ENCODE peak calls at places on chromosomes 3 and 15, in six cellular contexts. One of them, this sample, is unnamed. For H3K4me1, the result is how much of the 10 kb centered on the place peaks cover.

GRCh38 chr15:62464705-62465104 is 299.6 kb upstream of the C2CD4B start:
- DNase-seq in lower lobe of right lung: no peak
- DNase-seq in CD8-positive, alpha-beta T cell: no peak
- DNase-seq in A549: no peak
- DNase-seq in IMR-90: peak
- DNase-seq in cardiac muscle cell: peak
- DNase-seq in this sample: peak

GRCh38 chr3:48716508-48716981 is 476 bp downstream of the IP6K2 start:
- DNase-seq in cardiac muscle cell: no peak
- DNase-seq in lower lobe of right lung: no peak
- DNase-seq in CD8-positive, alpha-beta T cell: peak
- DNase-seq in A549: no peak
- DNase-seq in IMR-90: no peak
- DNase-seq in this sample: no peak

GRCh38 chr3:159945930-159946329 is 42.7 kb upstream of the IL12A start:
- DNase-seq in CD8-positive, alpha-beta T cell: no peak
- DNase-seq in lower lobe of right lung: no peak
- DNase-seq in IMR-90: no peak
- DNase-seq in A549: no peak
- DNase-seq in cardiac muscle cell: no peak
- DNase-seq in this sample: no peak

GRCh38 chr3:117263735-117264134 is 554.2 kb downstream of the TUSC7 start:
- DNase-seq in cardiac muscle cell: no peak
- DNase-seq in CD8-positive, alpha-beta T cell: no peak
- DNase-seq in A549: no peak
- DNase-seq in IMR-90: peak
- DNase-seq in lower lobe of right lung: no peak
- DNase-seq in this sample: no peak

GRCh38 chr15:45660231-45660979 is 25.6 kb downstream of the SQOR start:
- DNase-seq in CD8-positive, alpha-beta T cell: no peak
- DNase-seq in cardiac muscle cell: no peak
- DNase-seq in IMR-90: peak
- DNase-seq in lower lobe of right lung: no peak
- DNase-seq in A549: no peak
- DNase-seq in this sample: no peak

GRCh38 chr3:196067439-196067838 is 14.5 kb downstream of the TFRC start:
- DNase-seq in lower lobe of right lung: no peak
- DNase-seq in CD8-positive, alpha-beta T cell: no peak
- DNase-seq in IMR-90: no peak
- DNase-seq in cardiac muscle cell: no peak
- DNase-seq in A549: no peak
- DNase-seq in this sample: no peak

GRCh38 chr3:59608356-59608755 is 558.5 kb upstream of the CFAP20DC start:
- DNase-seq in lower lobe of right lung: no peak
- DNase-seq in cardiac muscle cell: no peak
- DNase-seq in IMR-90: no peak
- DNase-seq in CD8-positive, alpha-beta T cell: no peak
- DNase-seq in A549: no peak
- DNase-seq in this sample: no peak

GRCh38 chr3:152320201-152320617 is 51.5 kb downstream of the MBNL1 start:
- DNase-seq in lower lobe of right lung: no peak
- DNase-seq in CD8-positive, alpha-beta T cell: no peak
- DNase-seq in IMR-90: peak
- DNase-seq in A549: no peak
- DNase-seq in cardiac muscle cell: peak
- DNase-seq in this sample: no peak

GRCh38 chr3:99808163-99808794 is 9.4 kb upstream of the CMSS1 start:
- DNase-seq in CD8-positive, alpha-beta T cell: peak
- DNase-seq in A549: peak
- DNase-seq in cardiac muscle cell: peak
- DNase-seq in IMR-90: peak
- DNase-seq in lower lobe of right lung: no peak
- DNase-seq in this sample: peak

GRCh38 chr3:43632269-43632733 is 10.5 kb upstream of the ANO10 start:
- DNase-seq in A549: peak
- DNase-seq in CD8-positive, alpha-beta T cell: no peak
- DNase-seq in cardiac muscle cell: peak
- DNase-seq in IMR-90: peak
- DNase-seq in lower lobe of right lung: no peak
- DNase-seq in this sample: peak

DNA sequence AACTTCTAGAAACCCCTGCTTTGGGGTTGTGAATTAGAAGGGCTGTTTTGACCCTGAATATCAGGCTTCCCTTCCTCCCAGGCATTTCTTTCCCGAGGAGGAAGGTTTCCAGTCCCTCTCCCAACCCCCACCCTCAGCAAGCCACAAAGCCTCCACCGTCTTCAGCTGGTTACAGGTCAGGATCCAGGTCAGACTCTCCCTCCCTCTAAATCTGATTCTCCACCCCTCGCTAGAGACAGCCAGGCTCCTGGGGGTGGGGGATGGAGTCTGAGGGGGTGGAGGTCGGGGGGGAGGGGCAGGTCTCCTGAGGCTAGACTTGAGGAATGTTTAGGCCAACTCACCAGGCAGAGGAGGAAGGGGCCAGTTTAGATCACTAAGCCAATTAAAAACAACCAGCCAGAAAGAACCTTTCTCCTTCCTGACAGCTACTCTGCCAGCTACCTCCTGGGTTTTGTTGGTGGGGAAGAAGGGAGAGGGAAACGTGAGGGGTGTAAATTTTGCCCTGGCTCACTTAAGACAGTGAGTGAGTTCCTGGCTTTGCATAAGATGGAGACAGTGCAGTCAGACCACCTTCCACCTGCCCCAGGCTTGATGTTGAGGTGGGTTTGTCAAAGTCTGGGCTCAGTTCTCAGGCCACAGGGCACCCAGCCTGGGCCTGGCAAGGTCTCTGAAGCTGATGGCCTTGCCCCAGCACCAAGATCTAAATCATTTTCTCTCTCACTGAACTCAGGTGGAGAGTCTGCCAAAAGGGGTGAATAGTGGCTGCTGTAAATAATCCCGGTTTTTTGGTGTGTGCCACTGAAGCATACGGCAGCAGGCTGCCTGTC is 19.5 kb downstream of the BMF start:
- DNase-seq in cardiac muscle cell: peak
- DNase-seq in A549: no peak
- DNase-seq in CD8-positive, alpha-beta T cell: no peak
- DNase-seq in lower lobe of right lung: no peak
- DNase-seq in IMR-90: peak
- DNase-seq in this sample: no peak
- H3K4me1 ChIP-seq in cardiac muscle cell: half or more
- H3K4me1 ChIP-seq in A549: under half
- H3K4me1 ChIP-seq in CD8-positive, alpha-beta T cell: under half
- H3K4me1 ChIP-seq in lower lobe of right lung: under half
- H3K4me1 ChIP-seq in IMR-90: half or more
- H3K4me1 ChIP-seq in this sample: half or more

DNA sequence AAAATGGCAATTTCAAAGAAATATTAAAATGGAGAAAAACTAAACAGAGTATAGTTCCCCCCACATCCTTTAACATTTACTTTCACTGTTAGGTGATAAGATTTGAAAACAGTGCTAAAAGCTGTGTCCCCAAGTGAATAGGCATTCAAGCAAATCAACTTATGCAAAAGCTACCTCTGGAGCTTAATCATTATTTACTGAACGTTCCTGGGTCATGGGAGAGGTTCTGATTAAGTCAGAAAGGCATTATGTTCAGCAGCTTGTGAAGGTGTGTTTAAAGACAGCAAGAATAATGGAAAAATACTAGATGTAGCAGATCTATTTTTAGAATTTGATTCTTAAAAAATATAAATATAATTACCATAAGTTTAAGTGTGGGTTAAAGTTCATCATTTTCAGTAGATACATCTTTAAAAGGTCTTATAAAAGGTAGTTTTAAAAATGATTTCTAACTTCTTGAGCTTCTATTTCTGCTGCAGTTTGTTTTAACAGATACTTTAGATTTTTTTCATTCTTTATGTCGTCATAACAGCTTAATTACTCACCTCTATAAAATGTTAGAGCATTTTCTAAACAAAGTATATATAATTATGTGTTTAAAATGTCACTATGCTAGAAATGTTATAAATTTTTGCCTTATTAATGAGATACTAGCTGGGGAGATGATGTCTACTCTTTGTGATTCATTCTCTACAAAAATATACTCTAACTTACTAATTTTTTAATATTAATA is 127.9 kb downstream of the MITF start:
- DNase-seq in lower lobe of right lung: no peak
- DNase-seq in cardiac muscle cell: no peak
- DNase-seq in A549: peak
- DNase-seq in IMR-90: peak
- DNase-seq in CD8-positive, alpha-beta T cell: no peak
- DNase-seq in this sample: no peak
- H3K4me3 ChIP-seq in lower lobe of right lung: peak
- H3K4me3 ChIP-seq in cardiac muscle cell: peak
- H3K4me3 ChIP-seq in A549: peak
- H3K4me3 ChIP-seq in IMR-90: peak
- H3K4me3 ChIP-seq in CD8-positive, alpha-beta T cell: no peak
- H3K4me3 ChIP-seq in this sample: peak

GRCh38 chr3:189834462-189834861 is 203.3 kb downstream of the TP63 start:
- DNase-seq in CD8-positive, alpha-beta T cell: no peak
- DNase-seq in IMR-90: no peak
- DNase-seq in cardiac muscle cell: no peak
- DNase-seq in lower lobe of right lung: no peak
- DNase-seq in A549: no peak
- DNase-seq in this sample: no peak

GRCh38 chr3:189833996-189834395 is 202.8 kb downstream of the TP63 start:
- DNase-seq in CD8-positive, alpha-beta T cell: no peak
- DNase-seq in lower lobe of right lung: no peak
- DNase-seq in cardiac muscle cell: no peak
- DNase-seq in IMR-90: no peak
- DNase-seq in A549: no peak
- DNase-seq in this sample: no peak

GRCh38 chr3:189830401-189830800 is 199.2 kb downstream of the TP63 start:
- DNase-seq in A549: no peak
- DNase-seq in CD8-positive, alpha-beta T cell: no peak
- DNase-seq in lower lobe of right lung: no peak
- DNase-seq in cardiac muscle cell: no peak
- DNase-seq in IMR-90: no peak
- DNase-seq in this sample: no peak

GRCh38 chr3:189836795-189837194 is 205.6 kb downstream of the TP63 start:
- DNase-seq in lower lobe of right lung: no peak
- DNase-seq in CD8-positive, alpha-beta T cell: no peak
- DNase-seq in A549: no peak
- DNase-seq in cardiac muscle cell: no peak
- DNase-seq in IMR-90: no peak
- DNase-seq in this sample: no peak

GRCh38 chr3:189833266-189833665 is 202.1 kb downstream of the TP63 start:
- DNase-seq in cardiac muscle cell: no peak
- DNase-seq in CD8-positive, alpha-beta T cell: no peak
- DNase-seq in A549: no peak
- DNase-seq in lower lobe of right lung: no peak
- DNase-seq in IMR-90: no peak
- DNase-seq in this sample: no peak
- H3K27ac ChIP-seq in cardiac muscle cell: no peak
- H3K27ac ChIP-seq in CD8-positive, alpha-beta T cell: no peak
- H3K27ac ChIP-seq in A549: no peak
- H3K27ac ChIP-seq in lower lobe of right lung: no peak
- H3K27ac ChIP-seq in IMR-90: no peak
- H3K27ac ChIP-seq in this sample: no peak

GRCh38 chr3:134666052-134666451 is 15.2 kb upstream of the KY start:
- DNase-seq in IMR-90: no peak
- DNase-seq in cardiac muscle cell: no peak
- DNase-seq in lower lobe of right lung: no peak
- DNase-seq in A549: no peak
- DNase-seq in CD8-positive, alpha-beta T cell: no peak
- DNase-seq in this sample: no peak

GRCh38 chr3:134667461-134667860 is 16.6 kb upstream of the KY start:
- DNase-seq in lower lobe of right lung: no peak
- DNase-seq in cardiac muscle cell: no peak
- DNase-seq in A549: no peak
- DNase-seq in IMR-90: no peak
- DNase-seq in CD8-positive, alpha-beta T cell: no peak
- DNase-seq in this sample: no peak

GRCh38 chr3:134666885-134667284 is 16.1 kb upstream of the KY start:
- DNase-seq in CD8-positive, alpha-beta T cell: no peak
- DNase-seq in IMR-90: no peak
- DNase-seq in cardiac muscle cell: no peak
- DNase-seq in lower lobe of right lung: no peak
- DNase-seq in A549: no peak
- DNase-seq in this sample: no peak

GRCh38 chr3:134665243-134665642 is 14.4 kb upstream of the KY start:
- DNase-seq in lower lobe of right lung: no peak
- DNase-seq in A549: no peak
- DNase-seq in cardiac muscle cell: no peak
- DNase-seq in IMR-90: no peak
- DNase-seq in CD8-positive, alpha-beta T cell: no peak
- DNase-seq in this sample: no peak

GRCh38 chr3:134666466-134666865 is 15.6 kb upstream of the KY start:
- DNase-seq in A549: no peak
- DNase-seq in cardiac muscle cell: peak
- DNase-seq in IMR-90: peak
- DNase-seq in lower lobe of right lung: no peak
- DNase-seq in CD8-positive, alpha-beta T cell: no peak
- DNase-seq in this sample: peak
- H3K4me1 ChIP-seq in A549: under half
- H3K4me1 ChIP-seq in cardiac muscle cell: under half
- H3K4me1 ChIP-seq in IMR-90: under half
- H3K4me1 ChIP-seq in lower lobe of right lung: under half
- H3K4me1 ChIP-seq in CD8-positive, alpha-beta T cell: under half
- H3K4me1 ChIP-seq in this sample: under half

DNA sequence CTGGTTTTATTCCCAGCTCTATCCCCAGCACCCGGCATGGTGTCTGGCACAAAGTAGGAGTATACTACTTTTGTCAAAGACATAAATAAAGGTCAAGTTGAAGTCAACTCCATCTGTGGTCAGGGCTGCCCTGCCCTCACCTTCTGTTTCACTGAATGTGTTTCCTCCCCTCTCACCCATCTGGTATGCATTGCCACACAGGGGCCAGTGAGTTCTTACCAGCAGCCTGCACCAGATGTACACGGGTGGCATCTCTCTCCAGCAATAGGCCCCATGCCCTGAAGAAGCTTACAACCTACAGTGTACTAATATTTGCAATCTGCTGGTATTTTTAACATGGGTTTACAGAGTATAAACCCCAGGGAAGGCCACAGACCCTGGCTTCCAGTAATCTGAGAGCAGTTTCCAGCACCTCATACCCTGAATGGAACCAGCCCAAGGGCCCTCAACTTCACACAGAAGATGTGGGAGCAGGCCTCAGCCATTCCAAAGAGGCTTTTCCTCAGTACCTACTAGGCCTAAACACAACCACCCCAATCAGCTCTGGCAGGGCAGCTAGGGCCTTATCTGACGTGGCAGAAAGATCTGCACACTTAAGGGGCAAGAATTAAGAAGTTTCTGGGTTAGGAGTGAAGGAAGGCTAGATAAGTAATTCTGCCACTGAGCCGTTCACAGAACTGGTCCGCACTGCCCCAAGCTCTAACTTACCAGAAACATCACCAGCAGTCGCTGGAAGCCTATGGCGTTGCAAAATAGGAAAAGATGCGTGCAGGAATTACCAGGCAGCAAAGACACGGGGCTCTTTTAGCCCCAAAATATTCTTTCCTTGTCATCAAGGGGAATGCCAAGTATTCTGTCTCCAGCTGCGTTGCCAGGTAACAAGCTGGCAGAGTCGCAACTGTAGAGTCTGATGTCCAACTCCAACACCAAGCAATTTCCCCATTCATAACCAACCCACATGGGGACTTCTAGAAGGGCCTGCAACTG is 2.1 kb downstream of the IDH2 start:
- DNase-seq in lower lobe of right lung: no peak
- DNase-seq in A549: no peak
- DNase-seq in IMR-90: peak
- DNase-seq in CD8-positive, alpha-beta T cell: no peak
- DNase-seq in cardiac muscle cell: peak
- DNase-seq in this sample: no peak
- H3K4me3 ChIP-seq in lower lobe of right lung: peak
- H3K4me3 ChIP-seq in A549: no peak
- H3K4me3 ChIP-seq in IMR-90: no peak
- H3K4me3 ChIP-seq in CD8-positive, alpha-beta T cell: no peak
- H3K4me3 ChIP-seq in cardiac muscle cell: peak
- H3K4me3 ChIP-seq in this sample: no peak

This sample was measured in SJSA1.